ENCODE peak calls at places on chromosomes 16 and 17, in six cellular contexts. V is suprapubic skin, Q is KBM-7, R is RPMI7951, S is NB4, Z is activated T-cell treated with anti-CD3 and anti-CD28 coated beads for 1 hour. F is an unnamed sample.

GRCh38 chr17:35170968-35171771 is 23.0 kb downstream of the SLC35G3 start:
- DNase-seq in S (peak), Q (peak), V (no peak), R (peak), Z (no peak), F (no peak)

GRCh38 chr17:45818708-45819107 is 26.0 kb upstream of the SPPL2C start:
- DNase-seq in Q (no peak), V (no peak), R (no peak), S (no peak), Z (no peak), F (no peak)

GRCh38 chr16:75287708-75288107 is 36.3 kb upstream of the BCAR1 start:
- DNase-seq in Q (peak), Z (no peak), V (no peak), S (peak), R (peak), F (no peak)

GRCh38 chr16:11264155-11264832 is 4.8 kb downstream of the TNP2 start:
- DNase-seq in Q (no peak), Z (no peak), S (peak), R (no peak), V (no peak), F (no peak)

GRCh38 chr16:8567355-8568230 is 22.7 kb downstream of the TMEM114 start:
- DNase-seq in R (peak), Z (peak), V (peak), Q (peak), S (peak), F (peak)

GRCh38 chr17:63402808-63403207 is 43.3 kb downstream of the CYB561 start:
- DNase-seq in Z (no peak), V (no peak), Q (no peak), R (no peak), S (no peak), F (no peak)

GRCh38 chr17:57602896-57603295 is 142.2 kb downstream of the CCDC182 start:
- DNase-seq in R (no peak), Z (no peak), V (no peak), S (no peak), Q (no peak), F (no peak)

GRCh38 chr16:12323007-12323699 is 346.6 kb downstream of the SNX29 start:
- DNase-seq in V (no peak), Z (no peak), Q (peak), S (peak), R (peak), F (no peak)

GRCh38 chr16:27313422-27314160 is at the start of gene IL4R:
- DNase-seq in Z (peak), Q (peak), V (peak), S (peak), R (peak), F (no peak)

GRCh38 chr16:89375021-89375420 is 115.3 kb downstream of the ANKRD11 start:
- DNase-seq in Z (no peak), R (peak), Q (no peak), S (no peak), V (no peak), F (no peak)

GRCh38 chr17:39231091-39231561 is 5.4 kb upstream of the STAC2 start:
- DNase-seq in V (no peak), Z (no peak), R (no peak), S (peak), Q (no peak), F (no peak)

GRCh38 chr17:36937001-36937960 is at the start of gene LHX1:
- DNase-seq in R (no peak), Z (no peak), S (peak), V (no peak), Q (peak), F (no peak)

GRCh38 chr16:68756250-68757051 is 19.4 kb downstream of the CDH1 start:
- DNase-seq in Z (no peak), V (no peak), S (peak), R (no peak), Q (no peak), F (peak)

GRCh38 chr16:48609453-48610023 is 442 bp downstream of the N4BP1 start:
- DNase-seq in Q (no peak), R (no peak), Z (no peak), S (peak), V (peak), F (no peak)

GRCh38 chr17:81337449-81337848 is 42.3 kb upstream of the SLC38A10 start:
- DNase-seq in V (no peak), Q (no peak), R (no peak), Z (no peak), S (no peak), F (no peak)

GRCh38 chr17:8991514-8992285 is 26.2 kb upstream of the PIK3R5 start:
- DNase-seq in Q (peak), R (peak), Z (peak), S (peak), V (peak), F (no peak)

GRCh38 chr16:59252317-59252716 is 518.2 kb upstream of the GOT2 start:
- DNase-seq in V (no peak), S (no peak), Z (no peak), R (no peak), Q (no peak), F (no peak)

GRCh38 chr16:23855010-23855409 is 19.2 kb downstream of the PRKCB start:
- DNase-seq in R (no peak), S (peak), V (no peak), Z (no peak), Q (no peak), F (no peak)

GRCh38 chr17:76383645-76384221 is 676 bp upstream of the SPHK1 start:
- DNase-seq in V (no peak), S (peak), R (peak), Z (peak), Q (peak), F (no peak)

GRCh38 chr17:66652840-66653507 is 181.9 kb upstream of the CACNG5 start:
- DNase-seq in Z (no peak), Q (no peak), V (no peak), S (no peak), R (peak), F (peak)

GRCh38 chr17:73600103-73600871 is 44.0 kb downstream of the SDK2 start:
- DNase-seq in V (no peak), Q (no peak), Z (no peak), S (no peak), R (peak), F (no peak)

GRCh38 chr17:74455025-74455585 is 11.3 kb upstream of the CD300A start:
- DNase-seq in Z (no peak), S (no peak), R (no peak), V (no peak), Q (no peak), F (no peak)

GRCh38 chr17:16352303-16352837 is 899 bp downstream of the CENPV start:
- DNase-seq in Z (peak), R (peak), V (no peak), S (peak), Q (peak), F (no peak)

GRCh38 chr17:62750502-62751349 is 57.4 kb downstream of the MARCHF10 start:
- DNase-seq in Q (no peak), Z (no peak), R (no peak), S (no peak), V (no peak), F (peak)

F was measured in keratinocyte.